ENCODE peak calls at places on chromosome 7, in seven cellular contexts. P is T-helper 2 cell; F is activated CD4-positive, alpha-beta memory T cell treated with anti-CD3 and anti-CD28 coated beads for 36 hours; L is amniotic stem cell; I is iPS-NIHi11; Y is retina; K is CD4-positive, CD25-positive, alpha-beta regulatory T cell. O is an unnamed sample.

GRCh38 chr7:1942026-1942703 is 272.1 kb downstream of the ELFN1 start:
- DNase-seq in Y (no peak), I (no peak), L (no peak), F (no peak), K (no peak), P (no peak), O (no peak)

GRCh38 chr7:137471128-137471527 is 127.6 kb upstream of the PTN start:
- DNase-seq in K (no peak), F (no peak), L (no peak), I (no peak), P (no peak), Y (no peak), O (no peak)

GRCh38 chr7:117623606-117624005 is 143.8 kb downstream of the CFTR start:
- DNase-seq in I (no peak), F (no peak), P (no peak), Y (no peak), L (no peak), K (no peak), O (no peak)

GRCh38 chr7:21946228-21946709 is 570 bp upstream of the CDCA7L start:
- DNase-seq in Y (no peak), K (no peak), F (no peak), L (no peak), I (peak), P (no peak), O (no peak)

GRCh38 chr7:30028749-30029635 is 780 bp downstream of the PLEKHA8 start:
- DNase-seq in F (peak), L (no peak), I (peak), Y (no peak), P (no peak), K (peak), O (peak)

GRCh38 chr7:134787720-134788119 is 8.3 kb downstream of the CALD1 start:
- DNase-seq in I (no peak), P (no peak), F (no peak), Y (no peak), L (no peak), K (no peak), O (no peak)

GRCh38 chr7:151676759-151677158 is 157.1 kb upstream of the RHEB start:
- DNase-seq in L (no peak), Y (no peak), I (no peak), P (no peak), F (no peak), K (no peak), O (no peak)

GRCh38 chr7:119929891-119930290 is 343.1 kb upstream of the KCND2 start:
- DNase-seq in L (no peak), Y (no peak), P (no peak), I (no peak), K (no peak), F (no peak), O (no peak)

GRCh38 chr7:49774459-49775064 is 1.1 kb downstream of the VWC2 start:
- DNase-seq in K (no peak), Y (peak), F (no peak), I (peak), P (no peak), L (no peak), O (no peak)

GRCh38 chr7:44287488-44288380 is 37.7 kb downstream of the CAMK2B start:
- DNase-seq in P (peak), K (no peak), L (no peak), Y (no peak), I (no peak), F (peak), O (no peak)

GRCh38 chr7:1554332-1555045 is 1.5 kb downstream of the TMEM184A start:
- DNase-seq in K (no peak), F (no peak), I (peak), Y (no peak), P (no peak), L (no peak), O (no peak)

GRCh38 chr7:3232228-3232627 is 68.8 kb upstream of the SDK1 start:
- DNase-seq in F (no peak), I (no peak), K (no peak), Y (no peak), L (no peak), P (no peak), O (no peak)

GRCh38 chr7:132752431-132752830 is 176.2 kb upstream of the PLXNA4 start:
- DNase-seq in K (no peak), F (no peak), Y (no peak), I (no peak), P (no peak), L (no peak), O (no peak)

GRCh38 chr7:82050792-82051191 is 280.9 kb upstream of the HGF start:
- DNase-seq in P (no peak), K (no peak), L (no peak), F (no peak), I (no peak), Y (no peak), O (no peak)

GRCh38 chr7:153354071-153354470 is 594.5 kb downstream of the ACTR3B start:
- DNase-seq in L (no peak), I (no peak), K (no peak), P (no peak), Y (peak), F (no peak), O (no peak)

GRCh38 chr7:150405584-150406310 is 26.6 kb downstream of the ZNF775 start:
- DNase-seq in L (no peak), P (no peak), F (peak), K (no peak), Y (peak), I (peak), O (no peak)

GRCh38 chr7:12674861-12675260 is 12.6 kb upstream of the ARL4A start:
- DNase-seq in I (peak), F (peak), Y (no peak), P (peak), K (peak), L (no peak), O (peak)

GRCh38 chr7:73739387-73739767 is 775 bp upstream of the ABHD11 start:
- DNase-seq in P (no peak), Y (no peak), K (no peak), F (no peak), I (no peak), L (no peak), O (no peak)

GRCh38 chr7:103777440-103777839 is 212.0 kb downstream of the RELN start:
- DNase-seq in F (no peak), I (no peak), P (no peak), K (no peak), L (no peak), Y (no peak), O (no peak)

GRCh38 chr7:125675628-125676027 is 746.0 kb upstream of the POT1 start:
- DNase-seq in F (no peak), Y (no peak), K (no peak), I (no peak), L (no peak), P (no peak), O (no peak)

GRCh38 chr7:155578016-155578415 is 31.7 kb upstream of the CNPY1 start:
- DNase-seq in P (no peak), F (no peak), K (no peak), I (no peak), Y (no peak), L (no peak), O (no peak)

GRCh38 chr7:44219371-44220045 is 18.7 kb downstream of the YKT6 start:
- DNase-seq in Y (no peak), P (no peak), F (no peak), K (no peak), I (no peak), L (no peak), O (no peak)

GRCh38 chr7:132270517-132270916 is 305.8 kb downstream of the PLXNA4 start:
- DNase-seq in F (no peak), K (no peak), I (peak), L (no peak), P (no peak), Y (no peak), O (no peak)

GRCh38 chr7:47610506-47611044 is 28.7 kb upstream of the TNS3 start:
- DNase-seq in F (no peak), K (no peak), I (no peak), P (no peak), Y (no peak), L (no peak), O (no peak)

GRCh38 chr7:1059200-1060091 is 15.1 kb downstream of the GPR146 start:
- DNase-seq in K (no peak), I (peak), F (peak), P (no peak), Y (peak), L (no peak), O (no peak)

GRCh38 chr7:25720427-25720826 is 431.6 kb upstream of the NFE2L3 start:
- DNase-seq in P (no peak), Y (no peak), L (no peak), F (no peak), I (peak), K (no peak), O (no peak)